ENCODE peak calls at places on chromosomes 3 and 15, in six cellular contexts. F is fibroblast of lung, U is OCI-LY7, D is GM23338, A is cardiac fibroblast, N is astrocyte of the spinal cord. K is an unnamed sample.

GRCh38 chr3:182692685-182693084 is 100.6 kb upstream of the ATP11B start:
- DNase-seq in A (no peak), D (no peak), U (no peak), N (no peak), F (no peak), K (no peak)

GRCh38 chr3:188230962-188231361 is 77.0 kb downstream of the LPP start:
- DNase-seq in N (no peak), A (peak; percentile 59), D (no peak), U (no peak), F (no peak), K (no peak)

GRCh38 chr3:156691920-156692319 is 17.5 kb downstream of the TIPARP start:
- DNase-seq in N (peak; percentile 78), U (no peak), F (peak; percentile 85), D (no peak), A (peak; percentile 66), K (no peak)

GRCh38 chr15:25186411-25186810 is 231.6 kb downstream of the SNRPN start:
- DNase-seq in N (no peak), F (no peak), D (no peak), U (no peak), A (no peak), K (no peak)

GRCh38 chr3:153901991-153902390 is 219.2 kb upstream of the ARHGEF26 start:
- DNase-seq in N (peak; percentile 7), U (no peak), A (peak; percentile 6), F (no peak), D (no peak), K (no peak)

GRCh38 chr3:131551761-131552160 is 49.0 kb upstream of the MRPL3 start:
- DNase-seq in D (no peak), N (no peak), U (no peak), A (no peak), F (no peak), K (no peak)

GRCh38 chr15:74337607-74338211 is 29.7 kb downstream of the CYP11A1 start:
- DNase-seq in U (no peak), N (no peak), F (no peak), D (no peak), A (no peak), K (no peak)

GRCh38 chr15:84582583-84583157 is 18.1 kb upstream of the ZSCAN2 start:
- DNase-seq in U (no peak), F (no peak), A (peak; percentile 27), D (no peak), N (no peak), K (no peak)

GRCh38 chr3:124351430-124352142 is 359.7 kb upstream of the ROPN1 start:
- DNase-seq in D (peak; percentile 90), A (peak; percentile 77), U (peak; percentile 8), F (peak; percentile 80), N (peak; percentile 66), K (no peak)

GRCh38 chr15:62940359-62940754 is 102.2 kb upstream of the TPM1 start:
- DNase-seq in D (no peak), F (no peak), N (no peak), U (no peak), A (no peak), K (peak; percentile 37)

GRCh38 chr15:76337047-76337738 is 620 bp downstream of the ISL2 start:
- DNase-seq in D (peak; percentile 33), U (peak; percentile 24), F (peak; percentile 45), N (peak; percentile 40), A (peak; percentile 36), K (no peak)

GRCh38 chr3:141875893-141876380 is 506 bp upstream of the ATP1B3 start:
- DNase-seq in F (peak; percentile 68), U (peak; percentile 81), D (peak; percentile 71), A (peak; percentile 60), N (peak; percentile 78), K (no peak)

GRCh38 chr3:46353639-46354410 is at the start of gene CCR2:
- DNase-seq in D (no peak), U (no peak), F (no peak), A (no peak), N (no peak), K (no peak)

GRCh38 chr3:115975353-115975752 is 352.0 kb downstream of the GAP43 start:
- DNase-seq in D (no peak), A (peak; percentile 54), U (no peak), N (peak; percentile 88), F (peak; percentile 83), K (no peak)

GRCh38 chr3:121948641-121949040 is 54.4 kb downstream of the SLC15A2 start:
- DNase-seq in A (no peak), U (no peak), N (no peak), D (no peak), F (no peak), K (no peak)

GRCh38 chr3:145557405-145557804 is 603.6 kb downstream of the PLOD2 start:
- DNase-seq in A (peak; percentile 9), F (peak; percentile 65), U (no peak), N (peak; percentile 91), D (peak; percentile 50), K (no peak)

GRCh38 chr15:38029741-38030140 is 95.3 kb downstream of the TMCO5A start:
- DNase-seq in U (no peak), A (peak; percentile 54), D (no peak), F (peak; percentile 93), N (peak; percentile 40), K (no peak)

GRCh38 chr3:142211034-142211433 is 14.4 kb downstream of the GK5 start:
- DNase-seq in F (peak; percentile 7), A (no peak), U (peak; percentile 80), N (no peak), D (peak; percentile 77), K (no peak)

GRCh38 chr15:73858062-73858461 is 15.3 kb upstream of the TBC1D21 start:
- DNase-seq in D (no peak), U (no peak), N (no peak), A (no peak), F (no peak), K (no peak)

GRCh38 chr3:172751188-172751571 is 654 bp downstream of the ECT2 start:
- DNase-seq in N (peak; percentile 45), D (no peak), A (peak; percentile 55), F (peak; percentile 34), U (peak; percentile 63), K (no peak)

GRCh38 chr3:64445318-64446300 is 220.3 kb upstream of the PRICKLE2 start:
- DNase-seq in F (peak; percentile 42), A (no peak), D (peak; percentile 89), N (no peak), U (no peak), K (no peak)

GRCh38 chr15:51992953-51993352 is 21.4 kb upstream of the LEO1 start:
- DNase-seq in U (no peak), N (no peak), D (no peak), F (no peak), A (peak; percentile 68), K (no peak)

GRCh38 chr3:154285221-154285620 is 39.1 kb downstream of the DHX36 start:
- DNase-seq in U (no peak), D (no peak), A (no peak), N (no peak), F (no peak), K (no peak)

GRCh38 chr15:87528873-87529272 is 727.7 kb downstream of the NTRK3 start:
- DNase-seq in F (no peak), A (peak; percentile 9), N (peak; percentile 40), U (no peak), D (no peak), K (no peak)

GRCh38 chr3:139288266-139288821 is 55.5 kb upstream of the MRPS22 start:
- DNase-seq in F (no peak), N (no peak), A (no peak), U (no peak), D (no peak), K (peak; percentile 30)

GRCh38 chr15:48603123-48603500 is 42.4 kb downstream of the FBN1 start:
- DNase-seq in A (peak; percentile 64), N (peak; percentile 39), U (no peak), F (no peak), D (peak; percentile 26), K (no peak)

GRCh38 chr15:48604567-48604966 is 40.9 kb downstream of the FBN1 start:
- DNase-seq in D (no peak), U (no peak), A (no peak), F (no peak), N (no peak), K (no peak)

GRCh38 chr15:48603922-48604321 is 41.6 kb downstream of the FBN1 start:
- DNase-seq in D (no peak), A (peak; percentile 47), F (no peak), U (no peak), N (no peak), K (no peak)

GRCh38 chr15:48601095-48601494 is 44.4 kb downstream of the FBN1 start:
- DNase-seq in F (no peak), A (no peak), D (no peak), N (no peak), U (no peak), K (no peak)

GRCh38 chr15:48602358-48603122 is 43.0 kb downstream of the FBN1 start:
- DNase-seq in U (no peak), F (peak; percentile 67), D (peak; percentile 8), A (peak; percentile 82), N (peak; percentile 71), K (no peak)
- H3K4me3 ChIP-seq in U (no peak overlapping the region), F (no peak overlapping the region), D (no peak overlapping the region), A (no peak overlapping the region), N (no peak overlapping the region), K (no peak overlapping the region)

GRCh38 chr15:50523736-50524318 is 22.6 kb downstream of the USP50 start:
- DNase-seq in U (no peak), D (no peak), A (peak; percentile 5), F (no peak), N (no peak), K (no peak)
- H3K4me3 ChIP-seq in U (no peak overlapping the region), D (no peak overlapping the region), A (no peak overlapping the region), F (no peak overlapping the region), N (no peak overlapping the region), K (no peak overlapping the region)

GRCh38 chr3:135650309-135650708 is 315.2 kb upstream of the PPP2R3A start:
- DNase-seq in U (no peak), A (no peak), N (no peak), D (no peak), F (no peak), K (no peak)

GRCh38 chr3:135649361-135649760 is 316.2 kb upstream of the PPP2R3A start:
- DNase-seq in N (no peak), D (no peak), F (no peak), A (no peak), U (no peak), K (no peak)

GRCh38 chr3:135641771-135642170 is 323.8 kb upstream of the PPP2R3A start:
- DNase-seq in A (no peak), D (no peak), F (no peak), U (no peak), N (no peak), K (no peak)

GRCh38 chr3:135646873-135647272 is 318.7 kb upstream of the PPP2R3A start:
- DNase-seq in N (no peak), F (no peak), A (no peak), U (no peak), D (no peak), K (no peak)
- H3K4me3 ChIP-seq in N (no peak overlapping the region), F (no peak overlapping the region), A (no peak overlapping the region), U (no peak overlapping the region), D (no peak overlapping the region), K (no peak overlapping the region)

DNA sequence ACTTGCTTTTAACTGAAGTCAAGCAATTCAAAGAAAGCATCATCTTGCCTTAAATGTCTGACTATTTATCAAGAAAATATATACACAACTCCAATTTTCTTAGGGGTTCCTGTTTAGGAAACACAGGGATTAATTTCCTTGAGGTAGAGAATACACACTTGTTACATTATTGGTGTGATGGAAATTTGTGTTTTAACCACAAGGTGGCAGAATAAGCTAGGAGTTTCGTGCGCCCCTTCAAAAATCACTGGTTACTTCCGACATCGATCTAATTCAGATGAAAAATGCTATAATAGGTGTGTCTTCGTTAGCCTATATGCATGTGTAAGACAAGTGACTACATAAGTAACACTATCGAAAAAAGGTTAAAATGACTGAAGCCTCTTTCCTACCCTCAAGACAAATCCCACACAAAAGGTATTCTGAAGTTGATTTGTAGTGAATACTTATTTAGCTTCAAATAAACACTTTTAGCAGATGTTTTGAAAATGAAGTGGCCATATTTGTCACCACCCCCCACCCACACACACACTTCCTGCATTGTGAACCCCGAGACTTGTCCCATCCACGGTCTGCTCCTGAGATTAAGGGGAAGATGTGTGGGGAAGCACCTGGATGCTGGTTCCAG is 246.5 kb downstream of the ROBO1 start:
- DNase-seq in A (peak; percentile 70), F (peak; percentile 57), D (peak; percentile 72), U (peak; percentile 39), N (peak; percentile 59), K (no peak)
- H3K4me3 ChIP-seq in A (no peak overlapping the region), F (peak overlapping the region; percentile 23), D (no peak overlapping the region), U (no peak overlapping the region), N (no peak overlapping the region), K (no peak overlapping the region)

K was measured in uterus.